ENCODE peak calls at places on chromosomes 12 and 14, in four cellular contexts. N is A549, X is ovary, C is uterus. M is an unnamed sample.

GRCh38 chr12:85825751-85826150 is 10.5 kb downstream of the RASSF9 start:
- DNase-seq in N (no peak), X (no peak), C (no peak), M (no peak)

GRCh38 chr14:78327426-78328210 is 157.4 kb downstream of the NRXN3 start:
- DNase-seq in N (no peak), X (no peak), C (no peak), M (no peak)

GRCh38 chr14:46769292-46769691 is 117.7 kb upstream of the RPL10L start:
- DNase-seq in N (no peak), X (no peak), C (no peak), M (no peak)

GRCh38 chr14:77067632-77068514 is 30.2 kb upstream of the CIPC start:
- DNase-seq in N (peak), X (peak), C (peak), M (peak)

GRCh38 chr12:102326987-102327386 is 129.4 kb upstream of the PMCH start:
- DNase-seq in N (no peak), X (no peak), C (no peak), M (no peak)

GRCh38 chr12:1605129-1606020 is 11.0 kb upstream of the FBXL14 start:
- DNase-seq in N (peak), X (peak), C (peak), M (peak)

GRCh38 chr14:76577837-76578236 is 183.4 kb upstream of the VASH1 start:
- DNase-seq in N (no peak), X (no peak), C (no peak), M (no peak)

GRCh38 chr12:64716373-64716772 is 42.8 kb downstream of the GNS start:
- DNase-seq in N (no peak), X (no peak), C (no peak), M (no peak)

GRCh38 chr14:104426771-104427125 is 152.8 kb upstream of the C14orf180 start:
- DNase-seq in N (no peak), X (no peak), C (no peak), M (no peak)

GRCh38 chr14:39090548-39091111 is 12.4 kb downstream of the SEC23A start:
- DNase-seq in N (no peak), X (no peak), C (no peak), M (no peak)

GRCh38 chr12:10849425-10849878 is at the start of gene PRR4:
- DNase-seq in N (no peak), X (no peak), C (no peak), M (no peak)

DNA sequence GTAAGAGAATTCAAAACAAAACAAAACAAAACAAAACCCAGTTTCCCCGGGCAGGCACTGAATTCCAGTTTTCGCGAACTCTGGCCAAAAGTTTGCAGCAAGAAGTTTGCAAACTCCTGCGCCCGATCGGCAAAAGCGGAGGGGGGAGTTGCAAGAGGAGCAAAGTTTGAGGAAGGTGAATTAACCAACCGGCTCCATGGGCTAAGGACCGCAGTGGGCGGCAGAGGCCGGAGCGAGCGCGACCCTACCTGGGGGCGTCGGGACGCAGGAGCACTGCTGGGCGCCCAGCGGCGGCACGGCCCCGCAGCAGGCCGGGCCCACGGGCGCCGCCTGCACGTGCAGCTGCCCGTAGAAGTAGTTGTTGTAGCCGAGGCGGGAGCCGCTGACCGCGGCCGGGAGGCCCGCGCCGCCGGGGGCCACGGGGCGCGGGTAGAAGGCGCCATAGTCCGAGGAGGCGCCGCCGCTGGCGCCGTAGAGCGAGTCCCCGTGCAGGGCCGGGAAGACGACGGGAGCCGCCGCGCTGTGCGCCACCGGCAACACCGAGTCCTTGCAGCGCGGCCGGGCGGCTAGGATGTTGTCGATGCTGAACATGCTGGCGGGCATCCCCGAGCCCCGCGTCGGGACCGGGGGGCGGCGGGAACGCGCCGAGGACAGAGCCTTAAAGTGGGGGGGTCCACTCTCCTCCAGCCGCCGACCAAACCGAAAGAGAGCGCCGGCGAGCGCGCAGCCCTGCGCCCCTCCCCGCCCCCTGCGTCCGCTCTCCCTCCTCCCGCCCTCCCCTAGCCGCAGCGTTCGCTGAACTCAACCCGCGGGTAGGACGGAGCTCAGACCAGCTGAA is at the start of gene GSC:
- DNase-seq in N (peak), X (peak), C (peak), M (no peak)
- TF ChIP-seq CTCF in N (no peak), X (no peak), C (no peak), M (no peak)

GRCh38 chr12:3085341-3086125 is 8.4 kb downstream of the TSPAN9 start:
- DNase-seq in N (no peak), X (no peak), C (no peak), M (no peak)

GRCh38 chr12:3084742-3085141 is 7.6 kb downstream of the TSPAN9 start:
- DNase-seq in N (no peak), X (no peak), C (no peak), M (no peak)

GRCh38 chr12:3081886-3082285 is 4.7 kb downstream of the TSPAN9 start:
- DNase-seq in N (no peak), X (no peak), C (no peak), M (no peak)

GRCh38 chr12:3083241-3083921 is 6.2 kb downstream of the TSPAN9 start:
- DNase-seq in N (no peak), X (no peak), C (no peak), M (no peak)

GRCh38 chr12:3083949-3084348 is 6.8 kb downstream of the TSPAN9 start:
- DNase-seq in N (no peak), X (no peak), C (no peak), M (no peak)
- TF ChIP-seq CTCF in N (no peak), X (no peak), C (no peak), M (no peak)

GRCh38 chr12:55515696-55516095 is 23.5 kb downstream of the OR6C68 start:
- DNase-seq in N (no peak), X (no peak), C (no peak), M (no peak)
- TF ChIP-seq CTCF in N (no peak), X (no peak), C (no peak), M (no peak)

GRCh38 chr14:52272375-52272774 is 4.9 kb downstream of the PTGDR start:
- DNase-seq in N (peak), X (no peak), C (no peak), M (no peak)
- TF ChIP-seq CTCF in N (peak), X (no peak), C (no peak), M (no peak)

GRCh38 chr12:89038831-89039509 is 313.3 kb downstream of the DUSP6 start:
- DNase-seq in N (no peak), X (no peak), C (no peak), M (no peak)

GRCh38 chr12:89040146-89040964 is 311.9 kb downstream of the DUSP6 start:
- DNase-seq in N (no peak), X (no peak), C (no peak), M (no peak)
- TF ChIP-seq CTCF in N (no peak), X (no peak), C (no peak), M (no peak)

DNA sequence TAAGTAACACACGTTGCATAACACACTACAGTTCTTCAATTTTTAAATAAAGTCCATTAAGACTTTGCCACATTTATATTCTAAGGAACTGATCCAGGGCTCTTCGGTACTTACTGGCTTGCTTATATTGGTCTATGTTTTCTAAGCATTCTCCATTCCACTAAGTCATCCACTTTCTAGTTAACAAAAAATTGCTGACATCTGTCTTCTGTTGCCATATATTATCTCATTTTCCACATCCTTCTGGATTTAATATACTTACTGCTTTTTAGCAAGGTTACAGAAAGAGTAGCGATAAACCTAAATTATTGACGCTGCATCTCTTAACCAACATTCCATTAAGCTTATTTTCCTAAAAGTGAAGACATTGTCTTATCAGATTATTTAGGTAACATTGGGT is 238.4 kb upstream of the LRIG3 start:
- DNase-seq in N (no peak), X (no peak), C (no peak), M (no peak)
- TF ChIP-seq CTCF in N (no peak), X (no peak), C (no peak), M (no peak)

DNA sequence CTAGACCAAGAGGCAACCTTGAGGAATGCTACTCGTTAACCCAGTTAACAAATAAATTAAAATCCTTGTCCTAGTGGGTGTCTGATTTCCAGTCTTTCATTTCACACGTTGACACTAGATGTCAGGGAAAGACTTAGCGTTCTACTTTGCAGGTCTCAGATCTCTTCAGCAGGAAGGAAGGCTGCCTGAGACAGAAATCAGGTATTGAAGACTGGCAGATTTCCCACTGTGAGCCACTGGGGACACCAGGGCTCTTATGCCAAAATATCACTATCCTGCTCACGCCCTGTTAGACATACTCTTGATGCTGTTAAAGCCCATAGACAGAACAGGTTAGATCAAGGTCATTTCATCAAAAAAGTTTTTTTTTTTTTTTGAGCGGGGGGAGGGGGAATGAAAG is 33.0 kb downstream of the EMP1 start:
- DNase-seq in N (no peak), X (no peak), C (no peak), M (no peak)
- TF ChIP-seq CTCF in N (no peak), X (no peak), C (no peak), M (no peak)

GRCh38 chr14:56487090-56487667 is 92.4 kb upstream of the TMEM260 start:
- DNase-seq in N (peak), X (no peak), C (no peak), M (no peak)
- TF ChIP-seq CTCF in N (peak), X (peak), C (no peak), M (peak)